ENCODE peak calls at places on chromosomes 16 and 17, in four cellular contexts. G is HCT116, R is H1, T is K562. D is an unnamed sample.

GRCh38 chr17:62653831-62654829 is 26.7 kb downstream of the MRC2 start:
- DNase-seq in G (no peak), R (no peak), T (peak; percentile 55), D (no peak)

GRCh38 chr16:77760800-77761199 is 27.6 kb upstream of the VAT1L start:
- DNase-seq in G (no peak), R (no peak), T (no peak), D (no peak)

GRCh38 chr17:75899767-75900468 is 3.2 kb upstream of the TRIM65 start:
- DNase-seq in G (no peak), R (no peak), T (no peak), D (no peak)

GRCh38 chr16:89491974-89492687 is 1.8 kb upstream of the ANKRD11 start:
- DNase-seq in G (no peak), R (no peak), T (peak; percentile 87), D (no peak)

GRCh38 chr17:62679866-62680377 is 52.5 kb downstream of the MRC2 start:
- DNase-seq in G (no peak), R (no peak), T (no peak), D (no peak)

GRCh38 chr16:14475370-14476139 is 154.5 kb downstream of the PARN start:
- DNase-seq in G (no peak), R (no peak), T (no peak), D (peak; percentile 91)

GRCh38 chr17:45436625-45437460 is 4.2 kb upstream of the ARHGAP27 start:
- DNase-seq in G (no peak), R (no peak), T (no peak), D (no peak)

GRCh38 chr16:52816993-52817392 is 235.7 kb downstream of the CHD9NB start:
- DNase-seq in G (no peak), R (no peak), T (no peak), D (peak; percentile 25)

GRCh38 chr16:90018297-90019200 is 707 bp downstream of the DBNDD1 start:
- DNase-seq in G (no peak), R (no peak), T (peak; percentile 53), D (no peak)

GRCh38 chr16:6335072-6335471 is 997.6 kb upstream of the RBFOX1 start:
- DNase-seq in G (no peak), R (no peak), T (peak; percentile 49), D (no peak)

GRCh38 chr16:21580807-21581206 is 18.6 kb upstream of the METTL9 start:
- DNase-seq in G (no peak), R (no peak), T (no peak), D (no peak)

GRCh38 chr16:76756951-76757350 is 434.0 kb upstream of the MON1B start:
- DNase-seq in G (no peak), R (no peak), T (no peak), D (no peak)

GRCh38 chr17:49003557-49004511 is 6.6 kb downstream of the IGF2BP1 start:
- DNase-seq in G (no peak), R (no peak), T (peak; percentile 61), D (no peak)

GRCh38 chr16:21524068-21524751 is 75.2 kb upstream of the METTL9 start:
- DNase-seq in G (no peak), R (no peak), T (no peak), D (peak; percentile 71)

GRCh38 chr16:2950773-2951172 is 13.3 kb upstream of the KREMEN2 start:
- DNase-seq in G (no peak), R (no peak), T (peak; percentile 59), D (no peak)

GRCh38 chr17:40791808-40792436 is 7.8 kb downstream of the KRT28 start:
- DNase-seq in G (peak; percentile 41), R (no peak), T (no peak), D (peak; percentile 45)

GRCh38 chr16:27291722-27292240 is 22.0 kb upstream of the IL4R start:
- DNase-seq in G (no peak), R (no peak), T (no peak), D (no peak)
- TF ChIP-seq FOSL1 in G (no peak), R (no peak), T (no peak), D (no peak)

DNA sequence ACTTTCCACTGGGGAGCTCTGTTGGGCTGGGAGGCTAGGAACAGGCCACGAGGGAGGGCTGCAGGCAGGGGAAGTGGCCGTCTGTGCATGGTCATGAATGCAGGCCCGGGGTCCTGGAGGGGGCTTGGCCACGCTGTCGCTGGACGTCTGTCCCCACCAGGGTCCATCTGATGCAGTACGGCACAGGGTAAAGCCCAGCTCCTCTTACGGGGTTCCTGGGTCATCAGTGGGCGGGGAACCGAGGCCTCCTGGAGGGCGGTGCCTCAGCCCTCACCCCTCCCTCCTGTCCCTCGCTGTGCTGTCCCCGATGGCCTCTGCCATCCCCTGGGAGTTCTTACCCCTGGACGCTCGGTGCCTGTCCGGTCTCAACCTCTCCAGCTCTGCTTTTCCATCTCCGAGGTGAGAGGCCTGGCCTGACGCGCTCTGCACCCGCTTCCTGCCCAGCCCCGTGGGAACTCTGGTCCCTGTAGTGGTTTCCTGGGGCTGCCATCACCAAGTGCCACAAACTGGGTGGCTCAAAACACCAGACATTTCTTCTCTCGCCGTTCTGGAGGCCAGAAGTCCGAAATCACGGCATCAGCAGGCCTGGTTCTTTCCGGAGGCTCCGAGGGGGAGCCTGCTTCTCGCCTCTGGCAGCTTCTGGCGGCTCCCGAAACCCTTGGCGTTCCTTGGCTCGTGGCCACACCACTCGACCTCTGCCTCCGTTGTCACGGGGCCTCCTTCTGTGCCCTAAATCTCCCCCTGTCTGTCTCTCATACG is 182.8 kb downstream of the SEC14L1 start:
- DNase-seq in G (no peak), R (no peak), T (peak; percentile 76), D (no peak)
- TF ChIP-seq ATF3 in G (no peak), R (no peak), T (no peak), D (no peak)

DNA sequence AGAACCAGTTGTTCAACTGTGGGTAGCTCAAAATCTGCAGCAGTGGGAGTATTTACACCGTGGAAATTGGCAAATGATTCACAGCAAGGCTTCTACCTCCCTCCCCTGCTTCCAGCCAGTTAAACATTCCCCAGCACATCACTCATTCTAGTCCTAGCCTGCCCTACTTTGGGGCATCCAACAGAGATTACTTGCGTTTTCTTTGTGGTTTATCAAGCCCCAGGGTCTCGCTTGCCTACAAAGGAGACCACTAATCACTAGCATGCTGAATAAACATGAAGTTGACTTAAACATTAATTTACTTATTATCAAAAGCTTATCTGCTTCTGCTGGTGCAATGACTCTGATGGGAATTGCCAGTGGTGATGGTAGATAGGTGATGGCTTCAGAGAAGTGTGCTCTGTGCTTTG is 94.5 kb downstream of the MARF1 start:
- DNase-seq in G (no peak), R (no peak), T (no peak), D (peak; percentile 45)
- TF ChIP-seq FOSL1 in G (no peak), R (no peak), T (no peak), D (no peak)

DNA sequence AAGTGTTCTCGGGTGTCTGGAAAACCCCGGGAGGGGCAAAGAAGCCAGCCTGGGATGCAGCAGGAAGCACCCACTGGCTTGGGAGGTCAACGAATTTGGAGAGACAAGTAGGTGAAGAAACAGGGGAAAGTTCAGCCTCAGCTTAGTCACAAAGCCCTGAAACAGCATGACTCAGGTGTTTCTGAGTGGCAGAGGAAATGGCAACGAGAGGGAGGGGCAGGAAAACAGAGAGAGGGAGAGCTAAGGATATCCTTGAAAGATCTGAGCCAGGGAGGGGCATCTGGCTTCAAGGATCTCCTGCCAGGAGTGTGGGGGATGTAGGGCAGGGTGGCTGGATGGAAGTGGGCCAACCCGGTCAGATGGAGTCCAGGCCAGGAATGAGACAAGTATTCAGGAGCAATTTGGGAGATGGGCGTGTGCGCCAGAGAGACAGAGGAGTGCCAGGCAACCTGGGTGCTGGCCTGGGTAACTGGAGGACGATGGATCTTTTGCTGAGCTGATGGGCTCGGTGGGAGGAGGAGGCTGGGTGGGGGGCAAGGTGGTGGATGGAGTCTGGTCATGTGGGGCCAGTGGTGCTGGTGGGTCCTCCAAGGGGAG is 27.2 kb downstream of the ABCC3 start:
- DNase-seq in G (peak; percentile 92), R (no peak), T (peak; percentile 91), D (peak; percentile 93)
- TF ChIP-seq ATF3 in G (no peak), R (no peak), T (no peak), D (peak; percentile 51)

DNA sequence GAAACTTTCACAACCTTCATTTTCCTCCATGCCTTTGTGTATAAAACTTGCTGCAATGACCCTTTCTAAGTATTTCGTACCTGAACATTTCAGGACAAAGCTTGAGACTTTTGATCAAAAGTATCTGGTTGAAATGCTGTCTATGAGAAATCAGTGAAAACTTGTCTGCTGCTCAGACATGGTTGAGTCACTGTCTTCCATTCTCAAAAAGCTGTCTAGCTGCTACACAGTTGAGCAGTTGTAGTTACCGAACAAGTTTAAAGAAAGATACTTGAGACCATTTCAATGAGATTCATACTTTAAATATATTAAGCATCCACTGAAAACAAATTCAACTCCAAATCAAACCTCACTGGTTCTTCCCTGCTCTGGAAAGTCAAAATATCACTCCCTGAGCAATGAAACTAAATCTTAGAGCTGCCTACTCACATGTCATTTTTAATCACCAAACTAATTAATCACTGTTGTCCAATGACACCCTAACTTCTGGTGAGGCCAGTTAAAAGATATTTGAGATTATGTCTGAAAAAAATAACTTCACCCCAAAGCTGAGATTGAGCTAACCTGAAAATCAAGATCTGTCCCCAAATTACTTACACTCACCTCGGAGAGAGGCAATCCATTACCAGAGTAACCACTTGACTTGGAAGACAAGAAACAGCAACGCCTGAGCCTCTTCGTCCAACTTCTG is 503 bp downstream of the TMEM100 start:
- DNase-seq in G (no peak), R (no peak), T (no peak), D (no peak)
- TF ChIP-seq FOSL1 in G (no peak), R (no peak), T (no peak), D (no peak)

GRCh38 chr17:38602862-38603785 is 2.6 kb downstream of the SRCIN1 start:
- DNase-seq in G (no peak), R (no peak), T (no peak), D (no peak)
- TF ChIP-seq ATF3 in G (no peak), R (no peak), T (no peak), D (no peak)

GRCh38 chr17:67998466-67998865 is 2.2 kb upstream of the C17orf58 start:
- DNase-seq in G (no peak), R (no peak), T (no peak), D (no peak)
- TF ChIP-seq FOSL1 in G (no peak), R (no peak), T (no peak), D (no peak)

GRCh38 chr16:80097098-80097497 is 443.7 kb upstream of the DYNLRB2 start:
- DNase-seq in G (no peak), R (no peak), T (no peak), D (no peak)

GRCh38 chr16:80092686-80093085 is 448.1 kb upstream of the DYNLRB2 start:
- DNase-seq in G (no peak), R (no peak), T (no peak), D (no peak)
- TF ChIP-seq ATF3 in G (no peak), R (no peak), T (no peak), D (no peak)

GRCh38 chr16:81778861-81779539 is at the start of gene PLCG2:
- DNase-seq in G (peak; percentile 47), R (no peak), T (peak; percentile 91), D (no peak)
- TF ChIP-seq FOSL1 in G (no peak), R (no peak), T (no peak), D (no peak)